ENCODE peak calls at places on chromosomes 13 and 19, in seven cellular contexts. P is esophagus squamous epithelium, G is GM12891, E is stomach, W is A549, Y is lower leg skin, R is H54. J is an unnamed sample.

GRCh38 chr13:101986316-101986715 is 415.5 kb downstream of the FGF14 start:
- DNase-seq in G (no peak), P (no peak), W (no peak), Y (no peak), R (no peak), E (no peak), J (no peak)

GRCh38 chr13:46542833-46543232 is 10.1 kb upstream of the LRCH1 start:
- DNase-seq in Y (no peak), P (no peak), E (no peak), R (no peak), G (no peak), W (no peak), J (no peak)

GRCh38 chr19:37466277-37466797 is 907 bp downstream of the ZNF569 start:
- DNase-seq in Y (no peak), W (no peak), R (no peak), G (no peak), E (no peak), P (no peak), J (no peak)

GRCh38 chr13:23710366-23710765 is 140.2 kb downstream of the TNFRSF19 start:
- DNase-seq in P (no peak), W (no peak), Y (no peak), G (no peak), R (no peak), E (no peak), J (no peak)

GRCh38 chr13:97113231-97114001 is 108.7 kb upstream of the MBNL2 start:
- DNase-seq in R (no peak), W (no peak), E (no peak), Y (no peak), G (no peak), P (no peak), J (peak)

GRCh38 chr19:45507864-45508680 is 793 bp downstream of the VASP start:
- DNase-seq in Y (peak), G (no peak), W (peak), R (no peak), E (peak), P (no peak), J (no peak)

GRCh38 chr19:46133101-46133627 is 8.7 kb upstream of the IGFL3 start:
- DNase-seq in P (no peak), R (no peak), G (no peak), Y (peak), E (no peak), W (peak), J (peak)

GRCh38 chr19:4971424-4971793 is 2.5 kb downstream of the KDM4B start:
- DNase-seq in R (no peak), E (peak), W (no peak), P (no peak), G (peak), Y (peak), J (peak)

GRCh38 chr19:54247106-54247930 is 4.7 kb upstream of the LILRA6 start:
- DNase-seq in R (no peak), P (no peak), W (no peak), G (no peak), Y (no peak), E (no peak), J (no peak)

GRCh38 chr19:4109626-4109945 is 14.3 kb downstream of the MAP2K2 start:
- DNase-seq in G (no peak), W (no peak), R (no peak), Y (no peak), P (no peak), E (no peak), J (no peak)

GRCh38 chr13:84870190-84870589 is 929.0 kb downstream of the SLITRK6 start:
- DNase-seq in E (no peak), G (no peak), Y (no peak), W (peak), P (no peak), R (no peak), J (no peak)

GRCh38 chr13:88288326-88288725 is 617.2 kb downstream of the SLITRK5 start:
- DNase-seq in R (no peak), P (no peak), Y (no peak), E (no peak), W (no peak), G (no peak), J (no peak)

GRCh38 chr13:29925457-29925856 is 75.0 kb upstream of the UBL3 start:
- DNase-seq in E (peak), R (no peak), W (peak), G (no peak), P (peak), Y (peak), J (peak)

GRCh38 chr13:113742000-113742441 is 17.0 kb upstream of the TMEM255B start:
- DNase-seq in R (peak), G (no peak), P (no peak), W (peak), E (peak), Y (no peak), J (no peak)

GRCh38 chr19:6318772-6319171 is 14.6 kb downstream of the ACER1 start:
- DNase-seq in W (no peak), P (no peak), R (peak), E (no peak), Y (no peak), G (no peak), J (no peak)

GRCh38 chr13:77084755-77085154 is 57.8 kb upstream of the FBXL3 start:
- DNase-seq in G (no peak), W (no peak), Y (no peak), E (no peak), R (no peak), P (no peak), J (peak)

GRCh38 chr13:99331881-99332293 is 24.7 kb upstream of the GPR183 start:
- DNase-seq in G (no peak), R (no peak), Y (no peak), P (no peak), E (no peak), W (no peak), J (no peak)

GRCh38 chr19:38057954-38058690 is 151.1 kb downstream of the SIPA1L3 start:
- DNase-seq in W (peak), G (no peak), P (no peak), Y (no peak), R (no peak), E (peak), J (no peak)

GRCh38 chr13:112873851-112874750 is 94.9 kb upstream of the MCF2L start:
- DNase-seq in Y (peak), P (peak), G (peak), E (peak), R (peak), W (peak), J (peak)

GRCh38 chr13:97328222-97328790 is 105.7 kb upstream of the RAP2A start:
- DNase-seq in G (no peak), E (no peak), R (peak), Y (no peak), W (peak), P (no peak), J (peak)

GRCh38 chr19:5193192-5193591 is 147.4 kb downstream of the PTPRS start:
- DNase-seq in R (no peak), W (no peak), P (no peak), G (no peak), Y (no peak), E (no peak), J (no peak)

GRCh38 chr13:110238795-110239194 is 68.2 kb downstream of the COL4A1 start:
- DNase-seq in W (no peak), Y (no peak), R (no peak), P (no peak), E (no peak), G (no peak), J (peak)

GRCh38 chr19:388691-389090 is 20.3 kb downstream of the C2CD4C start:
- DNase-seq in W (no peak), G (no peak), Y (no peak), E (no peak), R (no peak), P (no peak), J (no peak)

GRCh38 chr13:29505511-29505910 is 90.0 kb downstream of the SLC7A1 start:
- DNase-seq in P (no peak), E (no peak), R (no peak), G (no peak), W (no peak), Y (no peak), J (no peak)

DNA sequence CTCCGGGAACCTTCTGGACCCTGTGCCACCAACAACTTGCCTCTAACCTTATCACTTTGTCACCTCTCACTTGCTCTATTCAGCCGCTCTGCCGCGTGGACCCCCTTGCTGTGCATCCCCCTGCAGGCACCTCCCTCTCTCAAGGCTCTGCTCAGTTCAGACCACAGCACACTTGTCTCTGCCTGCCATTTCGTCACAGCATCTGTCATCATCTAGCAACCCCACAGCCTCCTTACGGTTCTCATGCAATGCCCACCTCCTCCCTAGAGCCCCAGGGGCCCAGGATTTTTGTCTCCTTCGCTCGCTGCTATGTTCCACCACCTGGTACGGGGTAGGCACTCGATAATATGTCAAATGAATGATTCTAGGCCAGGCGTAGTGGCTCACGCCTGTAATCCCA is 4.8 kb downstream of the HAUS8 start:
- DNase-seq in W (no peak), P (no peak), E (no peak), G (no peak), R (no peak), Y (no peak), J (no peak)
- TF ChIP-seq POLR2A in W (no peak), P (no peak), E (no peak), G (no peak), R (no peak), Y (no peak), J (no peak)

GRCh38 chr19:58548859-58549663 is 5.2 kb downstream of the TRIM28 start:
- DNase-seq in W (no peak), R (no peak), G (no peak), Y (no peak), P (no peak), E (no peak), J (no peak)

GRCh38 chr19:58551123-58551497 is 3.8 kb downstream of the CHMP2A start:
- DNase-seq in G (no peak), W (no peak), R (no peak), E (no peak), P (no peak), Y (no peak), J (no peak)

GRCh38 chr19:58550362-58551122 is 4.4 kb downstream of the CHMP2A start:
- DNase-seq in W (no peak), E (no peak), P (no peak), G (no peak), R (no peak), Y (no peak), J (no peak)

GRCh38 chr19:58551577-58552471 is 3.1 kb downstream of the CHMP2A start:
- DNase-seq in R (no peak), G (no peak), E (no peak), Y (no peak), W (no peak), P (no peak), J (no peak)

DNA sequence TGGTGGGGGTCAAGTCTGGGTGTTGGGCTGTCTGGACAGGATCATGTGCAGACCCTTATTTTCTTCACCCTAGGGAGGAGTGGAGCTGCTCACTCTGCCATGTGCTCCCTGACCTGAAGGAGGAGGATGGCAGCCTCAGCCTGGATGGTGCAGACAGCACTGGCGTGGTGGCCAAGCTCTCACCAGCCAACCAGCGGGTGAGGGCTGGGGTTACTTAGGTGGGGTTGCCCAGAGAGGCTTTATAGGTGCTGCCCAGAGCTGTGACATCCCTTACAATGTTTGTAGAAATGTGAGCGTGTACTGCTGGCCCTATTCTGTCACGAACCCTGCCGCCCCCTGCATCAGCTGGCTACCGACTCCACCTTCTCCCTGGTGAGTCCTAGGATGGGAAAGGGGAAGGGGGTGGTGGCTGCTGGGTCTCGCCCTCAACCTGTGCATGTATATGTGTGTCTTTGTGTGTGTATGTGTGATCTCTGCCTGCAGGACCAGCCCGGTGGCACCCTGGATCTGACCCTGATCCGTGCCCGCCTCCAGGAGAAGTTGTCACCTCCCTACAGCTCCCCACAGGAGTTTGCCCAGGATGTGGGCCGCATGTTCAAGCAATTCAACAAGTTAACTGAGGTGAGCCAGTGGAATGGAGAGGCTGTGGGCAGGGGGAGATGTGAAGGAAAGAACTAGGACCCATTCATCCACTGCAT is 5.1 kb downstream of the CHMP2A start:
- DNase-seq in G (no peak), W (no peak), E (no peak), Y (no peak), P (no peak), R (no peak), J (no peak)
- TF ChIP-seq POLR2A in G (no peak), W (no peak), E (no peak), Y (no peak), P (no peak), R (no peak), J (no peak)

DNA sequence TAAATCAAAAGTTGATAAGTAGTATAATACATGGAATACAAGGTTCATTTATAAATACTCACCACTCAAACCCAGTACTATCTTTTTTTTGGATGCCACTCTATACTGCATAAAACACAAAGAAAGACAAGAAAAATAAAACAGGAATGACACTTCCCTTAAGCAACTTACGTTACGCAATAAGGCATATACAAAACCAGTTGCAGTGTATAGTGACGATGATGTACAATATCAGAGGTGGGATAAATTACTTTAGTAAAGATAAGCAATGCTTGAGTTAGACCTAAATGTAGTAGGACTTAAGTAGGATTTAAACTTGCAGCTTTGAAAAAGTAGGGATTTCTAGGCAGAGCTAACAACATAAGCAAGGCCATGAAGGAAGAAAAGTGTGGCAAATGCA is 374.9 kb downstream of the SPRY2 start:
- DNase-seq in G (no peak), R (no peak), Y (no peak), P (no peak), W (no peak), E (no peak), J (no peak)
- TF ChIP-seq POLR2A in G (no peak), R (no peak), Y (no peak), P (no peak), W (no peak), E (no peak), J (no peak)

DNA sequence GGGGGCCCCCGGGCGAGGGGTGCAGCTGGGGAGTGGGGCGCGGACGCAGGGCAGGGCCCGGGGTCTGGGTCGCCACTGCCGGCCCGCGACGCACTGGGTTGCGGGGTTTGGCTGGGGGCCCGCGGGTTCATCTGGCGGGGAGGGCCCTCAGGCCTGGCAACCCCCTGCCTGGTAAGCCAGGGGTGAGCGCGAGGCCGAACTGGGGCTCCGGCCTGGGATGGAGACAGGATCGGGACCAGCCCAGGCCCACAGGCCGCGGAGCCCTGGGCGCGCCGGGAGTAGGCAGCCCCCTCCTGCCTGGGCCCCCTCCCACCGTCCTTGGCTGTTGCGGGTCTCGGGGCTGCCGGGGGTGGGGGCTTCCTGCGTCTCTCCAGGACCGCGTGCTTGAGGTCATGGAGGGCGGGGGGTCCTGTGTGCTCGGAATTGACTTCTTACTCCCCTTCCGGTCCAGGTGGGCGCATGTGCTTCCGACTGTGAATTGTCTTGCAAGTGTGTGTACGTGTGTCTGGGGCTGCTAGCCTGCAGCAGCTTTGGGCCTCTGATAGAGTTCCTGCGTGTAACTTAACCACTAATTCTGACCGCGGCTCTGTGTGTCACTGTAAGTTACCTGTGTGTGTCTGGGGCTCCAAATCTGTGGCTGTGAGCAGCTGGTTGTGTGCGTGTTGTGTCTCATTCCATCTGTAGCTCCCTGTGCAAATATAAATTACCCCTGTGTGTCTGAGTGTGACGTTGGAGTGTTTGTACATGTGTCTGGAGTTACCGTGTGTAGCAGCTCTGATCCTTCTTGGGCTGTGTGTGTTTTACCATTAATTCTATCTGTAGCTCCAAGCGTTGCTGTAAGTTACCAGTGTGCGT is 751 bp downstream of the GRAMD1A start:
- DNase-seq in Y (no peak), G (no peak), E (no peak), W (peak), R (peak), P (no peak), J (no peak)
- TF ChIP-seq POLR2A in Y (no peak), G (peak), E (no peak), W (no peak), R (no peak), P (no peak), J (no peak)

GRCh38 chr13:96052655-96053002 is 572 bp downstream of the UGGT2 start:
- DNase-seq in Y (no peak), E (no peak), G (peak), R (peak), P (no peak), W (peak), J (no peak)

DNA sequence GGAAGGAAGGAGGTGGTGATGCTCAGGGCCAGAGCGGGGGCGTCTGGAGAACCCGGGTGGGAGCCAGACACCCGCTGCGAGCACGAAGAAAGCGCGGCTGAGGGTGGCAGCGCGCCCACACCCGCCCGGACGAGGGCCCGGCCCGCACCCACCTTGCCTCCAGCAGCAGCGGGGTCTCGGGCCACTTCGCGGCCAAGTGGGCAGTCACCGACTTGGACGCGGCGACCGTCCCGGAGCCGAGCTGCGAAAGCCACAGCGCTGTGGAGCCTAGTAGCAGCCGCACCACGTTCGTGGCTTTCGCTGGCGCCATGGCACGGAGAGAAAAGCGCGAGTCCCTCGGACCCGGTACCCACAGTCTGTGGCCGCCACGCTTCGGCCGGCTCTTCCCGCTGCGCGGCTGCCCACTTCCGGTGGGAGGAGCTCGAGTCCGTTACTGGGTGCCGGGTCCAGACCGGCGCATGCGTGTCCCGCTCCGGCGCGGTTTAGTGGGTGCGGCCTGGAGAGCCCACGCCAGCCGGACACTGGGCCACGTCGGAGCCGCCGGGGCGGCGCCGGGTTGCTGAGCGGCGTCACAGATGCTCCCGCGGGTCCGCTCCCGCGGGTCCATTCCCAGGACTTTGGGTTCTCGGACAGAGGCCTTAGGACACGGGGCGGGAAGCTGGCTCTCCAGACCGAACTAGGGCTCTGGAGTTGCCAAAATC is at the start of gene UGGT2:
- DNase-seq in W (peak), E (peak), Y (peak), P (peak), G (peak), R (peak), J (peak)
- TF ChIP-seq POLR2A in W (peak), E (peak), Y (no peak), P (no peak), G (peak), R (peak), J (peak)

GRCh38 chr19:12353375-12353774 is 12.1 kb downstream of the ZNF442 start:
- DNase-seq in E (no peak), G (no peak), R (no peak), W (no peak), Y (no peak), P (no peak), J (no peak)
- TF ChIP-seq POLR2A in E (no peak), G (no peak), R (no peak), W (no peak), Y (no peak), P (no peak), J (no peak)

GRCh38 chr19:35644206-35644986 is 2.9 kb downstream of the ETV2 start:
- DNase-seq in G (peak), Y (peak), P (peak), R (peak), W (peak), E (peak), J (peak)
- TF ChIP-seq POLR2A in G (no peak), Y (no peak), P (no peak), R (peak), W (peak), E (peak), J (no peak)

GRCh38 chr19:52331757-52332156 is 4.3 kb upstream of the ZNF610 start:
- DNase-seq in P (no peak), R (no peak), Y (no peak), E (no peak), G (no peak), W (no peak), J (no peak)

GRCh38 chr19:52336976-52337375 is 933 bp downstream of the ZNF610 start:
- DNase-seq in W (no peak), E (no peak), P (no peak), G (no peak), Y (no peak), R (no peak), J (no peak)

GRCh38 chr19:52335768-52336116 is 301 bp upstream of the ZNF610 start:
- DNase-seq in R (no peak), G (no peak), Y (no peak), E (no peak), P (no peak), W (no peak), J (no peak)

GRCh38 chr19:52336117-52336811 is at the start of gene ZNF610:
- DNase-seq in Y (peak), P (peak), E (peak), G (peak), R (peak), W (no peak), J (peak)
- TF ChIP-seq POLR2A in Y (no peak), P (peak), E (no peak), G (peak), R (no peak), W (no peak), J (no peak)

J was measured in testis.